ENCODE peak calls at places on chromosomes 13 and 19, in seven cellular contexts. H is small intestine, B is fibroblast of lung, T is Calu3, P is IMR-90, J is NCI-H1092 treated with DMSO at 0.1 percent for 48 hours, U is NCI-H510A. W is an unnamed sample.

GRCh38 chr13:107581009-107581408 is 634.3 kb downstream of the LIG4 start:
- DNase-seq in H (no peak), T (no peak), J (no peak), B (no peak), P (no peak), U (no peak), W (no peak)

GRCh38 chr13:99347911-99348451 is 40.8 kb upstream of the GPR183 start:
- DNase-seq in P (no peak), U (no peak), B (no peak), J (no peak), T (no peak), H (no peak), W (no peak)

GRCh38 chr13:93959796-93960533 is 519.5 kb downstream of the DCT start:
- DNase-seq in T (no peak), U (no peak), P (peak; percentile 46), H (no peak), B (peak; percentile 68), J (no peak), W (no peak)

GRCh38 chr13:23411706-23412105 is 21.8 kb downstream of the SACS start:
- DNase-seq in B (no peak), J (no peak), U (no peak), T (no peak), H (no peak), P (no peak), W (peak; percentile 43)

GRCh38 chr13:33383724-33384577 is 98.4 kb upstream of the STARD13 start:
- DNase-seq in P (no peak), H (peak; percentile 22), J (peak; percentile 71), T (no peak), B (no peak), U (no peak), W (no peak)

GRCh38 chr19:7947939-7948338 is 4.5 kb upstream of the TIMM44 start:
- DNase-seq in H (no peak), B (peak; percentile 61), J (no peak), U (no peak), P (peak; percentile 69), T (no peak), W (no peak)

GRCh38 chr19:13162749-13163608 is 12.8 kb downstream of the IER2 start:
- DNase-seq in P (peak; percentile 97), T (peak; percentile 97), U (peak; percentile 96), H (peak; percentile 100), B (peak; percentile 98), J (peak; percentile 89), W (peak; percentile 96)

GRCh38 chr13:98994080-98994479 is 16.2 kb upstream of the DOCK9 start:
- DNase-seq in J (no peak), B (no peak), T (no peak), U (no peak), H (no peak), P (no peak), W (no peak)

GRCh38 chr19:35519291-35519690 is 5.8 kb upstream of the DMKN start:
- DNase-seq in J (no peak), T (peak; percentile 35), U (no peak), P (peak; percentile 27), B (peak; percentile 7), H (no peak), W (no peak)

GRCh38 chr13:107035778-107036177 is 467.8 kb upstream of the ARGLU1 start:
- DNase-seq in U (no peak), J (no peak), B (peak; percentile 86), P (peak; percentile 89), H (no peak), T (no peak), W (no peak)

GRCh38 chr19:57406516-57407123 is 4.3 kb upstream of the ZNF17 start:
- DNase-seq in H (peak; percentile 39), J (peak; percentile 51), T (peak; percentile 32), U (no peak), P (peak; percentile 45), B (peak; percentile 16), W (peak; percentile 30)

GRCh38 chr13:29679357-29680050 is 84.0 kb upstream of the SLC7A1 start:
- DNase-seq in H (peak; percentile 78), U (no peak), B (peak; percentile 63), P (no peak), T (no peak), J (peak; percentile 15), W (no peak)

GRCh38 chr19:49746206-49746958 is 16.7 kb downstream of the TSKS start:
- DNase-seq in J (no peak), U (no peak), P (no peak), H (peak; percentile 8), B (peak; percentile 38), T (no peak), W (peak; percentile 92)

GRCh38 chr19:18251587-18252369 is 22.5 kb downstream of the IQCN start:
- DNase-seq in B (peak; percentile 45), P (peak; percentile 63), H (peak; percentile 77), U (no peak), T (peak; percentile 75), J (peak; percentile 65), W (peak; percentile 52)

GRCh38 chr19:16088985-16089846 is 12.9 kb downstream of the TPM4 start:
- DNase-seq in J (no peak), U (no peak), T (peak; percentile 58), H (peak; percentile 67), B (no peak), P (no peak), W (no peak)

GRCh38 chr19:17104679-17105078 is 29.1 kb downstream of the MYO9B start:
- DNase-seq in T (no peak), J (no peak), H (no peak), P (no peak), B (no peak), U (no peak), W (no peak)

GRCh38 chr19:43594710-43595604 is 977 bp downstream of the IRGQ start:
- DNase-seq in B (peak; percentile 56), T (peak; percentile 55), H (peak; percentile 61), U (peak; percentile 16), P (peak; percentile 69), J (peak; percentile 34), W (peak; percentile 86)

GRCh38 chr13:99415851-99416331 is 85.4 kb upstream of the TM9SF2 start:
- DNase-seq in B (no peak), T (no peak), U (no peak), P (no peak), J (no peak), H (no peak), W (no peak)

GRCh38 chr19:35459414-35460082 is 11.5 kb downstream of the FFAR2 start:
- DNase-seq in P (no peak), T (peak; percentile 11), J (no peak), H (no peak), U (no peak), B (no peak), W (no peak)

GRCh38 chr13:43783820-43784219 is 3.0 kb downstream of the ENOX1 start:
- DNase-seq in H (peak; percentile 32), T (peak; percentile 3), U (no peak), J (peak; percentile 54), B (peak; percentile 16), P (peak; percentile 8), W (peak; percentile 88)

GRCh38 chr13:112782433-112783010 is 92.7 kb downstream of the ATP11A start:
- DNase-seq in J (peak; percentile 55), P (no peak), T (no peak), H (no peak), B (peak; percentile 17), U (no peak), W (no peak)

GRCh38 chr13:28819748-28820098 is 416 bp upstream of the MTUS2 start:
- DNase-seq in J (peak; percentile 8), T (peak; percentile 66), B (peak; percentile 30), H (peak; percentile 46), U (peak; percentile 28), P (peak; percentile 32), W (peak; percentile 51)

GRCh38 chr19:29266001-29266400 is 53.0 kb upstream of the UQCRFS1 start:
- DNase-seq in H (no peak), B (no peak), U (no peak), J (no peak), P (no peak), T (no peak), W (no peak)

GRCh38 chr13:111975539-111976473 is 91.1 kb upstream of the SOX1 start:
- DNase-seq in T (no peak), H (no peak), U (no peak), P (no peak), B (no peak), J (no peak), W (no peak)

GRCh38 chr13:64675256-64675892 is 2554.8 kb downstream of the PCDH9 start:
- DNase-seq in B (peak; percentile 71), U (no peak), T (no peak), H (no peak), P (peak; percentile 77), J (no peak), W (no peak)

GRCh38 chr19:4531562-4532165 is 3.4 kb downstream of the PLIN5 start:
- DNase-seq in P (no peak), T (no peak), J (no peak), B (no peak), H (no peak), U (no peak), W (no peak)

GRCh38 chr19:52520013-52520412 is 7.5 kb upstream of the ZNF808 start:
- DNase-seq in U (no peak), P (no peak), T (no peak), H (no peak), B (no peak), J (no peak), W (no peak)

GRCh38 chr13:108787709-108788394 is 158.4 kb downstream of the MYO16 start:
- DNase-seq in P (no peak), B (no peak), J (no peak), T (no peak), U (no peak), H (no peak), W (no peak)

GRCh38 chr13:46627462-46627861 is 74.5 kb downstream of the LRCH1 start:
- DNase-seq in J (no peak), H (no peak), T (no peak), P (no peak), B (no peak), U (no peak), W (no peak)

GRCh38 chr19:801030-801860 is 4.0 kb downstream of the PTBP1 start:
- DNase-seq in T (peak; percentile 38), P (no peak), U (no peak), H (peak; percentile 44), B (peak; percentile 49), J (peak; percentile 50), W (no peak)

GRCh38 chr13:71408416-71408815 is 458.6 kb downstream of the DACH1 start:
- DNase-seq in P (no peak), U (no peak), T (no peak), J (no peak), B (no peak), H (no peak), W (no peak)

GRCh38 chr19:43743059-43743458 is 11.7 kb downstream of the SMG9 start:
- DNase-seq in J (no peak), T (no peak), U (no peak), H (no peak), P (peak; percentile 57), B (peak; percentile 91), W (no peak)

GRCh38 chr19:3053218-3053621 is 9.1 kb downstream of the TLE5 start:
- DNase-seq in J (no peak), T (no peak), H (no peak), P (no peak), U (no peak), B (no peak), W (no peak)

GRCh38 chr13:40251343-40252032 is 415.0 kb downstream of the FOXO1 start:
- DNase-seq in B (no peak), H (no peak), J (no peak), P (no peak), U (no peak), T (no peak), W (no peak)

GRCh38 chr19:50607874-50608785 is 31.6 kb downstream of the SYT3 start:
- DNase-seq in B (peak; percentile 32), H (peak; percentile 11), J (no peak), T (no peak), U (no peak), P (peak; percentile 67), W (no peak)

GRCh38 chr19:4014541-4015491 is 7.3 kb downstream of the PIAS4 start:
- DNase-seq in T (no peak), B (no peak), J (no peak), H (no peak), P (no peak), U (no peak), W (peak; percentile 12)

GRCh38 chr13:109200556-109200955 is 571.1 kb downstream of the MYO16 start:
- DNase-seq in T (no peak), J (no peak), H (no peak), P (peak; percentile 6), B (no peak), U (no peak), W (no peak)

W was measured in NCI-H526.